ENCODE peak calls at places on chromosomes 12 and 14, in ten cellular contexts. I is PC-3, T is K562, B is DND-41, U is HCT116, L is fibroblast of lung, F is neural progenitor cell, M is GM23248, Z is H1, D is GM12878. S is an unnamed sample.
A peak's percentile ranks its signal among the peaks of the same experiment; 100 is the strongest.

GRCh38 chr14:95291859-95292542 is 27.7 kb downstream of the CLMN start:
- DNase-seq in I (peak; percentile 85), T (peak; percentile 19), B (no peak), U (peak; percentile 21), L (peak; percentile 27), F (no peak), M (peak; percentile 55), Z (no peak), D (no peak), S (peak; percentile 75)

GRCh38 chr14:90381999-90382451 is 14.8 kb upstream of the CALM1 start:
- DNase-seq in I (peak; percentile 43), T (peak; percentile 19), B (no peak), U (no peak), L (no peak), F (peak; percentile 45), M (peak; percentile 46), Z (peak; percentile 60), D (no peak), S (no peak)

GRCh38 chr12:50505386-50505827 is 622 bp downstream of the DIP2B start:
- DNase-seq in I (peak; percentile 32), T (peak; percentile 41), B (peak; percentile 61), U (no peak), L (peak; percentile 10), F (peak; percentile 49), M (peak; percentile 59), Z (no peak), D (no peak), S (peak; percentile 61)

GRCh38 chr14:31978423-31978822 is 98.7 kb upstream of the ARHGAP5 start:
- DNase-seq in I (no peak), T (no peak), B (no peak), U (no peak), L (no peak), F (no peak), M (no peak), Z (no peak), D (no peak), S (no peak)

GRCh38 chr12:14454098-14454907 is 88.8 kb downstream of the ATF7IP start:
- DNase-seq in I (peak; percentile 59), T (peak; percentile 12), B (peak; percentile 32), U (peak; percentile 59), L (peak; percentile 26), F (peak; percentile 76), M (peak; percentile 45), Z (no peak), D (peak; percentile 30), S (peak; percentile 44)

GRCh38 chr12:131857908-131858850 is 30.0 kb downstream of the MMP17 start:
- DNase-seq in I (no peak), T (no peak), B (no peak), U (no peak), L (no peak), F (no peak), M (no peak), Z (no peak), D (no peak), S (no peak)

GRCh38 chr12:121062391-121063045 is 23.5 kb upstream of the OASL start:
- DNase-seq in I (no peak), T (no peak), B (no peak), U (no peak), L (no peak), F (no peak), M (no peak), Z (peak; percentile 11), D (no peak), S (no peak)

GRCh38 chr12:100824476-100824875 is 29.9 kb downstream of the ANO4 start:
- DNase-seq in I (no peak), T (no peak), B (no peak), U (no peak), L (no peak), F (no peak), M (no peak), Z (no peak), D (no peak), S (no peak)

GRCh38 chr14:61296707-61297502 is 15.8 kb upstream of the TMEM30B start:
- DNase-seq in I (peak; percentile 87), T (no peak), B (peak; percentile 34), U (peak; percentile 27), L (peak; percentile 21), F (no peak), M (peak; percentile 67), Z (no peak), D (peak; percentile 23), S (peak; percentile 37)

GRCh38 chr12:22286569-22286968 is 47.9 kb downstream of the ST8SIA1 start:
- DNase-seq in I (no peak), T (no peak), B (no peak), U (no peak), L (peak; percentile 100), F (no peak), M (peak; percentile 79), Z (no peak), D (no peak), S (no peak)

GRCh38 chr12:107929436-107929835 is 154.9 kb downstream of the ASCL4 start:
- DNase-seq in I (peak; percentile 75), T (peak; percentile 31), B (no peak), U (peak; percentile 78), L (peak; percentile 41), F (peak; percentile 70), M (peak; percentile 61), Z (no peak), D (no peak), S (peak; percentile 30)

GRCh38 chr14:74567219-74567618 is 44.8 kb downstream of the LTBP2 start:
- DNase-seq in I (no peak), T (no peak), B (no peak), U (no peak), L (no peak), F (no peak), M (no peak), Z (no peak), D (no peak), S (no peak)

GRCh38 chr12:124326104-124326503 is 31.2 kb downstream of the RFLNA start:
- DNase-seq in I (no peak), T (no peak), B (no peak), U (no peak), L (no peak), F (no peak), M (no peak), Z (no peak), D (no peak), S (no peak)

GRCh38 chr12:2319136-2319535 is 266.3 kb downstream of the CACNA1C start:
- DNase-seq in I (no peak), T (no peak), B (no peak), U (no peak), L (no peak), F (no peak), M (no peak), Z (no peak), D (no peak), S (no peak)

GRCh38 chr12:51970904-51971646 is 19.6 kb downstream of the ACVR1B start:
- DNase-seq in I (peak; percentile 59), T (peak; percentile 59), B (no peak), U (no peak), L (peak; percentile 83), F (peak; percentile 65), M (peak; percentile 42), Z (peak; percentile 62), D (peak; percentile 93), S (peak; percentile 87)

GRCh38 chr12:51973560-51973959 is 22.1 kb downstream of the ACVR1B start:
- DNase-seq in I (no peak), T (no peak), B (no peak), U (no peak), L (no peak), F (no peak), M (peak; percentile 70), Z (no peak), D (no peak), S (no peak)

GRCh38 chr12:51972424-51972812 is 20.9 kb downstream of the ACVR1B start:
- DNase-seq in I (no peak), T (no peak), B (no peak), U (no peak), L (no peak), F (no peak), M (no peak), Z (no peak), D (no peak), S (no peak)

GRCh38 chr12:51972849-51973273 is 21.4 kb downstream of the ACVR1B start:
- DNase-seq in I (no peak), T (peak; percentile 48), B (no peak), U (no peak), L (peak; percentile 92), F (no peak), M (peak; percentile 88), Z (no peak), D (no peak), S (peak; percentile 68)

GRCh38 chr12:51971679-51972423 is 20.4 kb downstream of the ACVR1B start:
- DNase-seq in I (no peak), T (no peak), B (no peak), U (no peak), L (no peak), F (no peak), M (no peak), Z (no peak), D (no peak), S (no peak)
- H3K9ac ChIP-seq in I (no peak overlapping the region), T (no peak overlapping the region), B (no peak overlapping the region), U (no peak overlapping the region), L (no peak overlapping the region), F (no peak overlapping the region), M (peak overlapping the region; percentile 71), Z (no peak overlapping the region), D (no peak overlapping the region), S (no peak overlapping the region)

DNA sequence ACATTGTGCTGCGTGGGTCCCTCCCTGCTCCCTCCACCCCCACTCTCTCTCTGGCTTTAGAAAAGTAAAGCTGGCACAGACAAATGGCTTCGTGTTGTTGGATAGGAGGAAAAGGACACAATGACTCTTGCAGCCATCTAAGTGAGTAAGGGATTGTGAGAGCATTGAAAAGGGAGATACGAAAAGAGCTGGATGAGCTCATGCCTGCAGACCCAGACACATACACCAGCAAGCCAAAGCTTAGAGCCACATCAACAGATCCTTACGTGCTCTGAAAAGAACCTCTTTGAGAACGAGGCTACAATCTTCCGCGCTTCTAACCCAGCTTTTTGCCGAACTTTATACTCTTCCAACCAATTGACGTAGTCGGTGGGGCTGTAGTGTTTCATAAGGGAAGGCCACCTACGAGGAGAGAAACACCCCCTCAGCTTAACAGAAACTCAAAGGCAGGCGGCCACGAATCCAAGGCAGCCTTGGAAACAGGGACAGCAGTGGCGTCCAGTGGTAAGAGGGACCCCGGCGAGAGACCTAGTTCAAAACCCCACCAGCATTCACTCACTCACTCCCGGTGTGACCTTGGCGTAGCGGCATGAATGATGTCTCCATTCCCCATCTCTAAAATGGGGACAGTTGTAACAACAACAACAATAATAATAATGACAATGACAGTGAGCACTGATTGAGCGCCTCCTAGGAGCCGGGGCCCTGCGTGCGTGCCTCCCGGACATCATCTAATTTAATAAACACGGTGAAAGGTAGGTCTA is 1.1 kb downstream of the FBXO21 start:
- DNase-seq in I (peak; percentile 29), T (no peak), B (no peak), U (no peak), L (peak; percentile 80), F (peak; percentile 48), M (peak; percentile 83), Z (no peak), D (no peak), S (peak; percentile 24)
- H2AFZ ChIP-seq in I (peak overlapping the region; percentile 41), T (peak overlapping the region; percentile 63), B (peak overlapping the region; percentile 97), U (no peak overlapping the region), L (peak overlapping the region; percentile 62), F (no peak overlapping the region), M (peak overlapping the region; percentile 93), Z (no peak overlapping the region), D (peak overlapping the region; percentile 2), S (peak overlapping the region; percentile 97)

GRCh38 chr12:20718294-20718693 is 23.2 kb downstream of the SLCO1C1 start:
- DNase-seq in I (no peak), T (no peak), B (no peak), U (no peak), L (no peak), F (no peak), M (no peak), Z (no peak), D (no peak), S (no peak)
- TF ChIP-seq EZH2 in I (no peak), T (no peak), B (no peak), U (no peak), L (no peak), F (no peak), M (no peak), Z (no peak), D (no peak), S (no peak)

GRCh38 chr14:77043984-77044485 is 15.5 kb upstream of the IRF2BPL start:
- DNase-seq in I (no peak), T (no peak), B (no peak), U (no peak), L (no peak), F (no peak), M (peak; percentile 31), Z (no peak), D (no peak), S (no peak)
- H3K9ac ChIP-seq in I (peak overlapping the region; percentile 85), T (peak overlapping the region; percentile 57), B (peak overlapping the region; percentile 39), U (peak overlapping the region; percentile 42), L (no peak overlapping the region), F (no peak overlapping the region), M (peak overlapping the region; percentile 93), Z (no peak overlapping the region), D (peak overlapping the region; percentile 4), S (no peak overlapping the region)

S was measured in mammary epithelial cell.